ENCODE peak calls at places on chromosomes 16 and 17, in ten cellular contexts. One of them, this sample, is unnamed.

GRCh38 chr16:81097230-81097629 is 1.0 kb upstream of the GCSH start:
- DNase-seq in MM.1S: no peak
- DNase-seq in AG09309: no peak
- DNase-seq in tibial artery: no peak
- DNase-seq in heart right ventricle: no peak
- DNase-seq in AG10803: no peak
- DNase-seq in stomach: no peak
- DNase-seq in transverse colon: no peak
- DNase-seq in mucosa of descending colon: no peak
- DNase-seq in right atrium auricular region: no peak
- DNase-seq in this sample: no peak

GRCh38 chr17:2122641-2123302 is 67.9 kb downstream of the HIC1 start:
- DNase-seq in MM.1S: no peak
- DNase-seq in AG09309: no peak
- DNase-seq in tibial artery: peak
- DNase-seq in heart right ventricle: peak
- DNase-seq in AG10803: peak
- DNase-seq in stomach: peak
- DNase-seq in transverse colon: peak
- DNase-seq in mucosa of descending colon: peak
- DNase-seq in right atrium auricular region: peak
- DNase-seq in this sample: no peak

GRCh38 chr16:86546638-86547013 is 8.4 kb downstream of the MTHFSD start:
- DNase-seq in MM.1S: no peak
- DNase-seq in AG09309: no peak
- DNase-seq in tibial artery: no peak
- DNase-seq in heart right ventricle: no peak
- DNase-seq in AG10803: no peak
- DNase-seq in stomach: no peak
- DNase-seq in transverse colon: no peak
- DNase-seq in mucosa of descending colon: no peak
- DNase-seq in right atrium auricular region: no peak
- DNase-seq in this sample: no peak

GRCh38 chr16:88383401-88384221 is 852 bp downstream of the ZNF469 start:
- DNase-seq in MM.1S: no peak
- DNase-seq in AG09309: no peak
- DNase-seq in tibial artery: no peak
- DNase-seq in heart right ventricle: peak
- DNase-seq in AG10803: peak
- DNase-seq in stomach: peak
- DNase-seq in transverse colon: no peak
- DNase-seq in mucosa of descending colon: peak
- DNase-seq in right atrium auricular region: no peak
- DNase-seq in this sample: no peak

GRCh38 chr17:1206016-1206787 is 26.4 kb upstream of the ABR start:
- DNase-seq in MM.1S: peak
- DNase-seq in AG09309: no peak
- DNase-seq in tibial artery: no peak
- DNase-seq in heart right ventricle: no peak
- DNase-seq in AG10803: no peak
- DNase-seq in stomach: no peak
- DNase-seq in transverse colon: no peak
- DNase-seq in mucosa of descending colon: no peak
- DNase-seq in right atrium auricular region: no peak
- DNase-seq in this sample: peak

GRCh38 chr17:73646409-73647305 is 2.4 kb upstream of the SDK2 start:
- DNase-seq in MM.1S: no peak
- DNase-seq in AG09309: no peak
- DNase-seq in tibial artery: no peak
- DNase-seq in heart right ventricle: no peak
- DNase-seq in AG10803: no peak
- DNase-seq in stomach: peak
- DNase-seq in transverse colon: no peak
- DNase-seq in mucosa of descending colon: no peak
- DNase-seq in right atrium auricular region: no peak
- DNase-seq in this sample: peak

GRCh38 chr16:66750279-66751134 is 902 bp downstream of the DYNC1LI2 start:
- DNase-seq in MM.1S: no peak
- DNase-seq in AG09309: no peak
- DNase-seq in tibial artery: no peak
- DNase-seq in heart right ventricle: no peak
- DNase-seq in AG10803: peak
- DNase-seq in stomach: no peak
- DNase-seq in transverse colon: no peak
- DNase-seq in mucosa of descending colon: no peak
- DNase-seq in right atrium auricular region: no peak
- DNase-seq in this sample: peak

GRCh38 chr17:49224198-49224996 is 6.2 kb downstream of the PHOSPHO1 start:
- DNase-seq in MM.1S: peak
- DNase-seq in AG09309: no peak
- DNase-seq in tibial artery: no peak
- DNase-seq in heart right ventricle: peak
- DNase-seq in AG10803: no peak
- DNase-seq in stomach: peak
- DNase-seq in transverse colon: peak
- DNase-seq in mucosa of descending colon: peak
- DNase-seq in right atrium auricular region: no peak
- DNase-seq in this sample: peak

GRCh38 chr17:68421486-68421885 is 35.8 kb downstream of the WIPI1 start:
- DNase-seq in MM.1S: no peak
- DNase-seq in AG09309: no peak
- DNase-seq in tibial artery: no peak
- DNase-seq in heart right ventricle: no peak
- DNase-seq in AG10803: no peak
- DNase-seq in stomach: no peak
- DNase-seq in transverse colon: no peak
- DNase-seq in mucosa of descending colon: no peak
- DNase-seq in right atrium auricular region: no peak
- DNase-seq in this sample: no peak

GRCh38 chr16:53504161-53504663 is 1.2 kb upstream of the AKTIP start:
- DNase-seq in MM.1S: peak
- DNase-seq in AG09309: no peak
- DNase-seq in tibial artery: peak
- DNase-seq in heart right ventricle: peak
- DNase-seq in AG10803: peak
- DNase-seq in stomach: peak
- DNase-seq in transverse colon: peak
- DNase-seq in mucosa of descending colon: peak
- DNase-seq in right atrium auricular region: peak
- DNase-seq in this sample: peak

GRCh38 chr17:45729284-45729907 is 54.7 kb upstream of the CRHR1 start:
- DNase-seq in MM.1S: no peak
- DNase-seq in AG09309: no peak
- DNase-seq in tibial artery: no peak
- DNase-seq in heart right ventricle: no peak
- DNase-seq in AG10803: no peak
- DNase-seq in stomach: no peak
- DNase-seq in transverse colon: no peak
- DNase-seq in mucosa of descending colon: no peak
- DNase-seq in right atrium auricular region: no peak
- DNase-seq in this sample: no peak

GRCh38 chr17:32772453-32773025 is 104.4 kb downstream of the MYO1D start:
- DNase-seq in MM.1S: no peak
- DNase-seq in AG09309: no peak
- DNase-seq in tibial artery: no peak
- DNase-seq in heart right ventricle: no peak
- DNase-seq in AG10803: no peak
- DNase-seq in stomach: no peak
- DNase-seq in transverse colon: no peak
- DNase-seq in mucosa of descending colon: no peak
- DNase-seq in right atrium auricular region: no peak
- DNase-seq in this sample: peak

GRCh38 chr17:73490851-73491250 is 153.4 kb downstream of the SDK2 start:
- DNase-seq in MM.1S: no peak
- DNase-seq in AG09309: no peak
- DNase-seq in tibial artery: no peak
- DNase-seq in heart right ventricle: no peak
- DNase-seq in AG10803: no peak
- DNase-seq in stomach: no peak
- DNase-seq in transverse colon: no peak
- DNase-seq in mucosa of descending colon: no peak
- DNase-seq in right atrium auricular region: no peak
- DNase-seq in this sample: no peak

DNA sequence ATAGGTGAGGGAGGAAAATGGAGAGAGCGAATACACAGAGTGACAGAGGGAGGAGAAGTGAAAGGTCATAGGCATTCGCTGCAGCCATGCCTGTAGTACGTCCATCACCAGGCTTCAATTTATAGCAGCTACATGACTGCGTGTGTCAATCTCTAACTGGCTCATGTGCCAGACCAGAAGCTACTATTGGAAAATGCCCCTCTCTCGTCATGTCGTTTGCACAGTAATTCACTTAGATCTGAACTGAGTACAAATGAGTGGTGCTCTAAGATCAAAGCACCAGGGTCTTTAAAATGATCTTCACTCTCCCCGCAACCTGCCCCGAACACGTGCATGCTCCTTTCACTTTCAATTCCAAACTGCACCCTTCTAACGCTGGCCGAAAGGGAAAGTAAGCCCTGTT is 51.3 kb downstream of the ADCY9 start:
- DNase-seq in MM.1S: peak
- DNase-seq in AG09309: no peak
- DNase-seq in tibial artery: no peak
- DNase-seq in heart right ventricle: no peak
- DNase-seq in AG10803: no peak
- DNase-seq in stomach: no peak
- DNase-seq in transverse colon: no peak
- DNase-seq in mucosa of descending colon: no peak
- DNase-seq in right atrium auricular region: no peak
- DNase-seq in this sample: no peak
- TF ChIP-seq CTCF in MM.1S: no peak
- TF ChIP-seq CTCF in AG09309: no peak
- TF ChIP-seq CTCF in tibial artery: no peak
- TF ChIP-seq CTCF in heart right ventricle: no peak
- TF ChIP-seq CTCF in AG10803: no peak
- TF ChIP-seq CTCF in stomach: no peak
- TF ChIP-seq CTCF in transverse colon: no peak
- TF ChIP-seq CTCF in mucosa of descending colon: no peak
- TF ChIP-seq CTCF in right atrium auricular region: no peak
- TF ChIP-seq CTCF in this sample: no peak

DNA sequence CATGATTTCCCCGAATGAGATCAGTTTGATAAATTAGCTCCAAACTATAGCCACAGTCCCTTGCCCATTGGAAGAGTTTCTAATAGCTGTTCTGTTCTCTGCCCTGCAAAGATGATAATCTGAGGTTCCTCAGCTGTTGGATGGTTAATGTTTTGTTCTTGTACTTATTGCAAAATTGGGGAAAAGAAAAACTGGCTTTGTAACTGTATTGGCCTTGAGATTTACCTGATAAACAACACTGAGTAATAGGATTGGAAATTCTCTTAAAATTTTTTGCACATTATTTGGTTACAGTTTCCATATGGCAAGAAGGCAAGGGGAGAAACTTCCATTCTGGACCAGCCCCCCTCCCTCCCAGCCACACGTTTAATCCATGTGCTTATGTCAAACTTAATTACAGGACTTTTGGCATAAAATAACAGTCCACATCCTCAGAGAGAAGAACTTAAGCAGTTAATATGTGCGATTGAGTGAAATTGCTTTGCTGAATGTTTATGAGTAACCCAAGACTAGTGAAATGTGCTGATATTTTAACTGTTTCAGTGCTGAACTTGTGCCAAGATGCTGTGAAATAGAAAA is 119.1 kb upstream of the ZFHX3 start:
- DNase-seq in MM.1S: no peak
- DNase-seq in AG09309: no peak
- DNase-seq in tibial artery: no peak
- DNase-seq in heart right ventricle: no peak
- DNase-seq in AG10803: peak
- DNase-seq in stomach: no peak
- DNase-seq in transverse colon: no peak
- DNase-seq in mucosa of descending colon: no peak
- DNase-seq in right atrium auricular region: no peak
- DNase-seq in this sample: no peak
- H3K4me3 ChIP-seq in MM.1S: no peak
- H3K4me3 ChIP-seq in AG09309: no peak
- H3K4me3 ChIP-seq in tibial artery: peak
- H3K4me3 ChIP-seq in heart right ventricle: peak
- H3K4me3 ChIP-seq in AG10803: no peak
- H3K4me3 ChIP-seq in stomach: no peak
- H3K4me3 ChIP-seq in transverse colon: no peak
- H3K4me3 ChIP-seq in mucosa of descending colon: no peak
- H3K4me3 ChIP-seq in right atrium auricular region: no peak
- H3K4me3 ChIP-seq in this sample: no peak

DNA sequence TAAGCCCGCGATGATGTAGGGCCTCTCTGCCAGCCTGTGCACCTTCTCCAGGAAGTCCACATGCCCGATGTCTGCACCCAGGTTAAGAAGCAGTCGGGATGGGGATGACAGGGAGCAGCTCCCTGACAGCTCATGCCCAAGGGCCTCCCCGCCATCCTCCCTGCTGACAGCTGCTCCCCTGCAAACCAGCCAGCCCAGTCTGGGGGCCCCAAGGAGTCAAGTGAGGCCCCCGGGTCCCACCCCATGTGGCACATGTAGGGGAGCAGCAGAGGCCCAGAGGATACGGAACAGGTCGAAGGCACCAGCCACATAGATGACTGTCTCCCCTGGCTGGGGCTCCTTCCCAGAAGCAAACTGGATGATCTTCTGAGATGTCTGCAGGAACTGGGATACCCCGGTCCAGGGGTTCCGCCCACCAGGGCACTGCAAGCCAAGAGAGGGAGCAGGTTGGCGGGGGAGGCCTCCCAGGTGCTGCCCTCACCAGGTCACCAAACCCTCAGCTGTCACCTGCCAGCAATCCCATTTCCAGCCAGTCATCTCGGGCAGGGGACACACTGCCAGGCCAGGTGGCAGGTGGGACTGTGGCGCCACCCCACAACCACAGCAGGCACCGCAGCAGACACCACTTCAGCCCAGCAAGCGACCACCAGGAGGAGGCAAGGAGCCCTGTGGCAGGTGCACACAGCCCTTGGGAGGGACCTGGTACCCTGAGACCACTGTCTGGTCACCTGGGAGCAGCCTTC is 4.6 kb downstream of the PCYT2 start:
- DNase-seq in MM.1S: no peak
- DNase-seq in AG09309: no peak
- DNase-seq in tibial artery: no peak
- DNase-seq in heart right ventricle: peak
- DNase-seq in AG10803: no peak
- DNase-seq in stomach: no peak
- DNase-seq in transverse colon: no peak
- DNase-seq in mucosa of descending colon: no peak
- DNase-seq in right atrium auricular region: no peak
- DNase-seq in this sample: no peak
- TF ChIP-seq CTCF in MM.1S: peak
- TF ChIP-seq CTCF in AG09309: no peak
- TF ChIP-seq CTCF in tibial artery: no peak
- TF ChIP-seq CTCF in heart right ventricle: no peak
- TF ChIP-seq CTCF in AG10803: no peak
- TF ChIP-seq CTCF in stomach: no peak
- TF ChIP-seq CTCF in transverse colon: no peak
- TF ChIP-seq CTCF in mucosa of descending colon: no peak
- TF ChIP-seq CTCF in right atrium auricular region: no peak
- TF ChIP-seq CTCF in this sample: no peak

DNA sequence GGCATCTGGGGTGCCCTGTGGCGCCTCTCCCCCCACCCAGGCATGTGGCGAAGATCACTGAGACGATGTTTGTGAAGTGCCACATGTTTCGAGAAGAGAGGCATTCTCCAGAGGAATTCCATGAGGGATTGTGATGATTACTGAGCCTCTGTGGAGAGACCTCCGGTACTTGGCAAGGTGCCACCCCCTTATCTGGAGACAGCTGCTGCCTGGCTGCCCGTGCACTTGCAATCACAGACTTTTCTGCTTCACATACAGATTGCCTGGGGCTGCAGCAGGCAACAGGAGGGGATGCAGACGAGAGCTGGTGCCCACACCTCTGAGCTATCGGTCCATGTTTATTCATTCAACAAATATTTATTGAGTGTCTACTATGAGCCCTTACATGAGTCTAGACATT is 317.1 kb upstream of the ZFHX3 start:
- DNase-seq in MM.1S: no peak
- DNase-seq in AG09309: no peak
- DNase-seq in tibial artery: no peak
- DNase-seq in heart right ventricle: peak
- DNase-seq in AG10803: no peak
- DNase-seq in stomach: peak
- DNase-seq in transverse colon: peak
- DNase-seq in mucosa of descending colon: peak
- DNase-seq in right atrium auricular region: no peak
- DNase-seq in this sample: no peak
- H3K4me3 ChIP-seq in MM.1S: no peak
- H3K4me3 ChIP-seq in AG09309: no peak
- H3K4me3 ChIP-seq in tibial artery: no peak
- H3K4me3 ChIP-seq in heart right ventricle: no peak
- H3K4me3 ChIP-seq in AG10803: no peak
- H3K4me3 ChIP-seq in stomach: no peak
- H3K4me3 ChIP-seq in transverse colon: no peak
- H3K4me3 ChIP-seq in mucosa of descending colon: no peak
- H3K4me3 ChIP-seq in right atrium auricular region: no peak
- H3K4me3 ChIP-seq in this sample: no peak

This sample was measured in GM12865.